ENCODE peak calls at places on chromosomes 12 and 14, in four cellular contexts. One of them, this sample, is unnamed.

GRCh38 chr14:105141026-105141425 is 27.6 kb downstream of the JAG2 start:
- DNase-seq in K562: no peak
- DNase-seq in IMR-90: no peak
- DNase-seq in HepG2: no peak
- DNase-seq in this sample: no peak

GRCh38 chr12:43284441-43284840 is 267.6 kb downstream of the ADAMTS20 start:
- DNase-seq in K562: no peak
- DNase-seq in IMR-90: no peak
- DNase-seq in HepG2: no peak
- DNase-seq in this sample: no peak

GRCh38 chr14:33848706-33849454 is 102.0 kb downstream of the EGLN3 start:
- DNase-seq in K562: peak
- DNase-seq in IMR-90: peak
- DNase-seq in HepG2: peak
- DNase-seq in this sample: peak

GRCh38 chr12:26345471-26346003 is 150.2 kb downstream of the SSPN start:
- DNase-seq in K562: no peak
- DNase-seq in IMR-90: peak
- DNase-seq in HepG2: no peak
- DNase-seq in this sample: no peak

GRCh38 chr14:20631821-20632389 is 9.6 kb downstream of the OR6S1 start:
- DNase-seq in K562: peak
- DNase-seq in IMR-90: peak
- DNase-seq in HepG2: peak
- DNase-seq in this sample: peak

GRCh38 chr12:96136129-96136528 is 58.0 kb upstream of the ELK3 start:
- DNase-seq in K562: no peak
- DNase-seq in IMR-90: peak
- DNase-seq in HepG2: no peak
- DNase-seq in this sample: no peak

GRCh38 chr12:49232940-49233841 is 31.7 kb upstream of the TUBA1C start:
- DNase-seq in K562: peak
- DNase-seq in IMR-90: peak
- DNase-seq in HepG2: peak
- DNase-seq in this sample: no peak

GRCh38 chr12:53044052-53044581 is 5.7 kb upstream of the TNS2 start:
- DNase-seq in K562: peak
- DNase-seq in IMR-90: no peak
- DNase-seq in HepG2: peak
- DNase-seq in this sample: no peak

GRCh38 chr14:75979071-75979571 is 2.7 kb downstream of the TGFB3 start:
- DNase-seq in K562: peak
- DNase-seq in IMR-90: peak
- DNase-seq in HepG2: no peak
- DNase-seq in this sample: peak

GRCh38 chr12:124501827-124502226 is 65.6 kb downstream of the NCOR2 start:
- DNase-seq in K562: no peak
- DNase-seq in IMR-90: no peak
- DNase-seq in HepG2: no peak
- DNase-seq in this sample: no peak

GRCh38 chr14:28666961-28667360 is 99.6 kb upstream of the FOXG1 start:
- DNase-seq in K562: no peak
- DNase-seq in IMR-90: no peak
- DNase-seq in HepG2: no peak
- DNase-seq in this sample: no peak

GRCh38 chr12:25615119-25615518 is 62.0 kb upstream of the LMNTD1 start:
- DNase-seq in K562: peak
- DNase-seq in IMR-90: peak
- DNase-seq in HepG2: no peak
- DNase-seq in this sample: no peak

GRCh38 chr14:100155881-100156645 is 3.4 kb downstream of the DEGS2 start:
- DNase-seq in K562: no peak
- DNase-seq in IMR-90: no peak
- DNase-seq in HepG2: peak
- DNase-seq in this sample: peak

GRCh38 chr14:104039214-104039613 is 46.3 kb upstream of the ASPG start:
- DNase-seq in K562: no peak
- DNase-seq in IMR-90: no peak
- DNase-seq in HepG2: no peak
- DNase-seq in this sample: no peak

GRCh38 chr14:35336171-35337073 is 44.2 kb downstream of the PSMA6 start:
- DNase-seq in K562: peak
- DNase-seq in IMR-90: peak
- DNase-seq in HepG2: peak
- DNase-seq in this sample: peak

GRCh38 chr12:11861155-11861863 is 209.4 kb upstream of the BCL2L14 start:
- DNase-seq in K562: no peak
- DNase-seq in IMR-90: no peak
- DNase-seq in HepG2: no peak
- DNase-seq in this sample: no peak

DNA sequence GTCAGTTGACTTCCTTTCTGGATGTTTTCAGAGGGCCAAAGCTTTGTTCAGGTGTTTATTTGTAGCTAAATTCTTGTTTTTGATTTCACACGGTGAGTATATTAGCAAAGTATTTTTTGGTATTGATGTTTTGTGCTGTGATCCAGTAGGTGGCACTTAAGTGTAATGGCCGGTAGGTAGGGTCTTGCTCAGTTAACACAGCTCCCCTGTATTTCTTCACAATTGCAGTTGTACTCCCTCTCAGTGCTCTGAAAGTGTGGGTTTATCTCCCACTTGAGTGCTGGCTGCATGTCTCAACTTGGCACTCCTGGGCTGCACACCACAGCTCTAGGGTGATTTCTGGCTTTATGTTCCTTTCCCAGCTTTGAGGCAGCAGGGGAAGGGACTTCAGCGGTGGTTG is 339.5 kb downstream of the AEBP2 start:
- DNase-seq in K562: no peak
- DNase-seq in IMR-90: no peak
- DNase-seq in HepG2: no peak
- DNase-seq in this sample: no peak
- TF ChIP-seq MAZ in K562: no peak
- TF ChIP-seq MAZ in IMR-90: no peak
- TF ChIP-seq MAZ in HepG2: no peak
- TF ChIP-seq MAZ in this sample: no peak

GRCh38 chr12:110579239-110579888 is 3.8 kb downstream of the PPTC7 start:
- DNase-seq in K562: no peak
- DNase-seq in IMR-90: no peak
- DNase-seq in HepG2: no peak
- DNase-seq in this sample: no peak
- TF ChIP-seq MAZ in K562: no peak
- TF ChIP-seq MAZ in IMR-90: no peak
- TF ChIP-seq MAZ in HepG2: no peak
- TF ChIP-seq MAZ in this sample: no peak

DNA sequence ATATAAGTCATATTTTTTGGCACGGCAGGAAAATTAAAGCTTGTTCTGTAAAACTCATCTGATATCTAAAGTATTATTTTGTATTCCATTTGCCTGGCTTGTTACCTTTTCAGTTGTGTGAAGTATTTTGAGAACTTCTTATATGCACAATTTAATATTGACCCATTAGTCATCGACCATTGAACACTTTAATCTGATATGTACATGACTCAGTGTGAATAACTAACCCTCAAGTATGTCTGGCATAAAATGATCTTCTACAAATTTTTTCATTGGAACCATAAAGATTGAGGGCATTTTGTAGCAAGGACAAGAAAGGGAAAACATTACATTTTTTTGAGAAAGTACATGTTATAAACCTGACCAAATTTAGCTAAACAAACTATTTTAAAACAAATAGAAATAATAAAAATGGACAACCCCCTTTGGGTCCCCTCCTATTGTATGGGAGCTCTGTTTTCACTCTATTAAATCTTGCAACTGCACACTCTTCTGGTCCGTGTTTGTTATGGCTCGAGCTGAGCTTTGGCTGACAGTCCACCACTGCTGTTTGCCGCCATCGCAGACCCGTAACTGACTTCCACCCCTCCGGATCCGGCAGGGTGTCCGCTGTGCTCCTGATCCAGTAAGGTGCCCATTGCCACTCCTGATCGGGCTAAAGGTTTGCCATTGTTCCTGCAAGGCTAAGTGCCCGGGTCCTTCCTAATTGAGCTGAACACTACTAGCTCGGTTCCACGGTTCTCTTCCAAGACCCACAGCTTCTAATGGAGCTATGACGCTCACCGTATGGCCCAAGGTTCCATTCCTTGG is 118.8 kb downstream of the SLC6A15 start:
- DNase-seq in K562: no peak
- DNase-seq in IMR-90: peak
- DNase-seq in HepG2: no peak
- DNase-seq in this sample: no peak
- TF ChIP-seq MAZ in K562: no peak
- TF ChIP-seq MAZ in IMR-90: no peak
- TF ChIP-seq MAZ in HepG2: no peak
- TF ChIP-seq MAZ in this sample: no peak

GRCh38 chr14:64756712-64757111 is 52.5 kb downstream of the PLEKHG3 start:
- DNase-seq in K562: no peak
- DNase-seq in IMR-90: no peak
- DNase-seq in HepG2: no peak
- DNase-seq in this sample: no peak
- TF ChIP-seq MAZ in K562: no peak
- TF ChIP-seq MAZ in IMR-90: no peak
- TF ChIP-seq MAZ in HepG2: no peak
- TF ChIP-seq MAZ in this sample: no peak

GRCh38 chr12:9724023-9724422 is 8.9 kb downstream of the CLECL1 start:
- DNase-seq in K562: no peak
- DNase-seq in IMR-90: no peak
- DNase-seq in HepG2: no peak
- DNase-seq in this sample: no peak

GRCh38 chr12:9717070-9717925 is 15.6 kb downstream of the CLECL1 start:
- DNase-seq in K562: no peak
- DNase-seq in IMR-90: no peak
- DNase-seq in HepG2: no peak
- DNase-seq in this sample: no peak

GRCh38 chr12:9719835-9720234 is 13.1 kb downstream of the CLECL1 start:
- DNase-seq in K562: no peak
- DNase-seq in IMR-90: no peak
- DNase-seq in HepG2: no peak
- DNase-seq in this sample: no peak

GRCh38 chr12:9721394-9722092 is 11.4 kb downstream of the CLECL1 start:
- DNase-seq in K562: no peak
- DNase-seq in IMR-90: peak
- DNase-seq in HepG2: peak
- DNase-seq in this sample: peak

DNA sequence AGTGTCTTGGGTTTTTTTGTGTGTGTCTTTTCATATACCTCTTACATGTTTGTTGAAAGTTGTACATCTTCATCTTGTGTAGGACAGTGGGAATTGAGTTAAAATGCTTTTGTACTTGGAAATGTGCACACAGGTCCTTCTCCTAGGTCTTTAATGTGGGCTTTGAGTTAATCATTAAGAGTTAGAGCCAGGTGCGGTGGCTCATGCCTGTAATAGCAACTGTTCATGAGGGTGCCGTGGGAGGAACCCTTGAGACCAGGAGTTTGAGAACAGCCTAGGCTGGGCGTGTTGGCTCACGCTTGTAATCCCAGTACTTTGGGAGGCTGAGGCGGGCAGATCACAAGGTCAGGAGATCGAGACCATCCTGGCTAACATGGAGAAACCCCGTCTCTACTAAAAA is 13.9 kb downstream of the CLECL1 start:
- DNase-seq in K562: no peak
- DNase-seq in IMR-90: no peak
- DNase-seq in HepG2: peak
- DNase-seq in this sample: no peak
- TF ChIP-seq MAZ in K562: no peak
- TF ChIP-seq MAZ in IMR-90: no peak
- TF ChIP-seq MAZ in HepG2: no peak
- TF ChIP-seq MAZ in this sample: no peak